ENCODE peak calls at places on chromosomes 16 and 17, in four cellular contexts. One of them, this sample, is unnamed.

GRCh38 chr16:48558269-48558915 is 51.6 kb downstream of the N4BP1 start:
- DNase-seq in SHP77: no peak
- DNase-seq in stimulated activated CD4-positive, alpha-beta T cell treated with anti-CD3 and anti-CD28 coated beads, Interleukin-15, amount 100 ng/mL, for 48 hours: no peak
- DNase-seq in CD4-positive, alpha-beta T cell: no peak
- DNase-seq in this sample: no peak

GRCh38 chr17:16439867-16440351 is 24.5 kb downstream of the TRPV2 start:
- DNase-seq in SHP77: no peak
- DNase-seq in stimulated activated CD4-positive, alpha-beta T cell treated with anti-CD3 and anti-CD28 coated beads, Interleukin-15, amount 100 ng/mL, for 48 hours: no peak
- DNase-seq in CD4-positive, alpha-beta T cell: no peak
- DNase-seq in this sample: peak; percentile 59

GRCh38 chr17:81090361-81091133 is 55.6 kb downstream of the BAIAP2 start:
- DNase-seq in SHP77: no peak
- DNase-seq in stimulated activated CD4-positive, alpha-beta T cell treated with anti-CD3 and anti-CD28 coated beads, Interleukin-15, amount 100 ng/mL, for 48 hours: no peak
- DNase-seq in CD4-positive, alpha-beta T cell: peak; percentile 19
- DNase-seq in this sample: no peak

GRCh38 chr16:56842133-56842532 is 22.9 kb upstream of the SLC12A3 start:
- DNase-seq in SHP77: no peak
- DNase-seq in stimulated activated CD4-positive, alpha-beta T cell treated with anti-CD3 and anti-CD28 coated beads, Interleukin-15, amount 100 ng/mL, for 48 hours: no peak
- DNase-seq in CD4-positive, alpha-beta T cell: no peak
- DNase-seq in this sample: no peak

GRCh38 chr17:49218941-49219913 is 8.7 kb downstream of the ABI3 start:
- DNase-seq in SHP77: no peak
- DNase-seq in stimulated activated CD4-positive, alpha-beta T cell treated with anti-CD3 and anti-CD28 coated beads, Interleukin-15, amount 100 ng/mL, for 48 hours: no peak
- DNase-seq in CD4-positive, alpha-beta T cell: no peak
- DNase-seq in this sample: peak; percentile 41

GRCh38 chr16:66131156-66131807 is 235.2 kb upstream of the CDH5 start:
- DNase-seq in SHP77: no peak
- DNase-seq in stimulated activated CD4-positive, alpha-beta T cell treated with anti-CD3 and anti-CD28 coated beads, Interleukin-15, amount 100 ng/mL, for 48 hours: no peak
- DNase-seq in CD4-positive, alpha-beta T cell: no peak
- DNase-seq in this sample: no peak

GRCh38 chr17:77829871-77830799 is 128.4 kb upstream of the TNRC6C start:
- DNase-seq in SHP77: no peak
- DNase-seq in stimulated activated CD4-positive, alpha-beta T cell treated with anti-CD3 and anti-CD28 coated beads, Interleukin-15, amount 100 ng/mL, for 48 hours: no peak
- DNase-seq in CD4-positive, alpha-beta T cell: no peak
- DNase-seq in this sample: no peak

GRCh38 chr17:7856081-7856791 is 1.1 kb downstream of the NAA38 start:
- DNase-seq in SHP77: peak; percentile 24
- DNase-seq in stimulated activated CD4-positive, alpha-beta T cell treated with anti-CD3 and anti-CD28 coated beads, Interleukin-15, amount 100 ng/mL, for 48 hours: no peak
- DNase-seq in CD4-positive, alpha-beta T cell: no peak
- DNase-seq in this sample: peak; percentile 21

GRCh38 chr17:16304832-16305231 is 48.4 kb downstream of the CENPV start:
- DNase-seq in SHP77: peak; percentile 81
- DNase-seq in stimulated activated CD4-positive, alpha-beta T cell treated with anti-CD3 and anti-CD28 coated beads, Interleukin-15, amount 100 ng/mL, for 48 hours: no peak
- DNase-seq in CD4-positive, alpha-beta T cell: no peak
- DNase-seq in this sample: no peak

GRCh38 chr17:50183439-50184001 is 17.7 kb downstream of the SGCA start:
- DNase-seq in SHP77: no peak
- DNase-seq in stimulated activated CD4-positive, alpha-beta T cell treated with anti-CD3 and anti-CD28 coated beads, Interleukin-15, amount 100 ng/mL, for 48 hours: no peak
- DNase-seq in CD4-positive, alpha-beta T cell: no peak
- DNase-seq in this sample: no peak

GRCh38 chr16:72848045-72848410 is 199.9 kb downstream of the ZFHX3 start:
- DNase-seq in SHP77: peak; percentile 34
- DNase-seq in stimulated activated CD4-positive, alpha-beta T cell treated with anti-CD3 and anti-CD28 coated beads, Interleukin-15, amount 100 ng/mL, for 48 hours: no peak
- DNase-seq in CD4-positive, alpha-beta T cell: no peak
- DNase-seq in this sample: no peak

GRCh38 chr17:57810740-57811632 is 38.9 kb downstream of the MRPS23 start:
- DNase-seq in SHP77: no peak
- DNase-seq in stimulated activated CD4-positive, alpha-beta T cell treated with anti-CD3 and anti-CD28 coated beads, Interleukin-15, amount 100 ng/mL, for 48 hours: no peak
- DNase-seq in CD4-positive, alpha-beta T cell: no peak
- DNase-seq in this sample: no peak

GRCh38 chr16:1991588-1992474 is 2.1 kb downstream of the SYNGR3 start:
- DNase-seq in SHP77: no peak
- DNase-seq in stimulated activated CD4-positive, alpha-beta T cell treated with anti-CD3 and anti-CD28 coated beads, Interleukin-15, amount 100 ng/mL, for 48 hours: peak; percentile 98
- DNase-seq in CD4-positive, alpha-beta T cell: peak; percentile 95
- DNase-seq in this sample: peak; percentile 99

GRCh38 chr17:27644586-27644985 is 13.6 kb downstream of the LGALS9 start:
- DNase-seq in SHP77: no peak
- DNase-seq in stimulated activated CD4-positive, alpha-beta T cell treated with anti-CD3 and anti-CD28 coated beads, Interleukin-15, amount 100 ng/mL, for 48 hours: no peak
- DNase-seq in CD4-positive, alpha-beta T cell: no peak
- DNase-seq in this sample: no peak

GRCh38 chr17:41689497-41690299 is 1.0 kb downstream of the EIF1 start:
- DNase-seq in SHP77: peak; percentile 26
- DNase-seq in stimulated activated CD4-positive, alpha-beta T cell treated with anti-CD3 and anti-CD28 coated beads, Interleukin-15, amount 100 ng/mL, for 48 hours: peak; percentile 33
- DNase-seq in CD4-positive, alpha-beta T cell: no peak
- DNase-seq in this sample: peak; percentile 39